ENCODE peak calls at places on chromosome 7, in seven cellular contexts. One of them, this sample, is unnamed.

GRCh38 chr7:3266240-3266639 is 34.8 kb upstream of the SDK1 start:
- DNase-seq in NCI-H460: no peak
- DNase-seq in endothelial cell of umbilical vein: no peak
- DNase-seq in GM23248: no peak
- DNase-seq in islet precursor cell: no peak
- DNase-seq in GM12891: no peak
- DNase-seq in hippocampal formation: no peak
- DNase-seq in this sample: no peak

GRCh38 chr7:30074422-30075030 is 46.3 kb downstream of the PLEKHA8 start:
- DNase-seq in NCI-H460: peak
- DNase-seq in hippocampal formation: no peak
- DNase-seq in endothelial cell of umbilical vein: peak
- DNase-seq in GM12891: no peak
- DNase-seq in GM23248: peak
- DNase-seq in islet precursor cell: no peak
- DNase-seq in this sample: no peak

GRCh38 chr7:28528899-28529298 is 116.6 kb downstream of the CREB5 start:
- DNase-seq in islet precursor cell: no peak
- DNase-seq in hippocampal formation: no peak
- DNase-seq in GM12891: no peak
- DNase-seq in GM23248: peak
- DNase-seq in endothelial cell of umbilical vein: no peak
- DNase-seq in NCI-H460: no peak
- DNase-seq in this sample: no peak

GRCh38 chr7:610531-611280 is 91.1 kb upstream of the PDGFA start:
- DNase-seq in GM12891: no peak
- DNase-seq in islet precursor cell: peak
- DNase-seq in endothelial cell of umbilical vein: peak
- DNase-seq in GM23248: peak
- DNase-seq in hippocampal formation: no peak
- DNase-seq in NCI-H460: no peak
- DNase-seq in this sample: no peak

GRCh38 chr7:87001214-87001613 is 58.2 kb downstream of the ELAPOR2 start:
- DNase-seq in GM12891: no peak
- DNase-seq in hippocampal formation: no peak
- DNase-seq in islet precursor cell: no peak
- DNase-seq in NCI-H460: no peak
- DNase-seq in GM23248: peak
- DNase-seq in endothelial cell of umbilical vein: peak
- DNase-seq in this sample: no peak

GRCh38 chr7:27166475-27167169 is 1.3 kb upstream of the HOXA9 start:
- DNase-seq in endothelial cell of umbilical vein: no peak
- DNase-seq in hippocampal formation: no peak
- DNase-seq in GM12891: no peak
- DNase-seq in GM23248: peak
- DNase-seq in islet precursor cell: peak
- DNase-seq in NCI-H460: no peak
- DNase-seq in this sample: no peak

GRCh38 chr7:37372750-37373149 is 75.9 kb downstream of the ELMO1 start:
- DNase-seq in GM12891: no peak
- DNase-seq in islet precursor cell: peak
- DNase-seq in NCI-H460: no peak
- DNase-seq in endothelial cell of umbilical vein: no peak
- DNase-seq in GM23248: no peak
- DNase-seq in hippocampal formation: no peak
- DNase-seq in this sample: no peak

GRCh38 chr7:22718911-22719420 is 8.0 kb upstream of the IL6 start:
- DNase-seq in islet precursor cell: no peak
- DNase-seq in hippocampal formation: no peak
- DNase-seq in GM23248: peak
- DNase-seq in GM12891: no peak
- DNase-seq in NCI-H460: no peak
- DNase-seq in endothelial cell of umbilical vein: no peak
- DNase-seq in this sample: no peak

GRCh38 chr7:138890467-138890781 is 90.8 kb downstream of the KIAA1549 start:
- DNase-seq in hippocampal formation: no peak
- DNase-seq in GM23248: no peak
- DNase-seq in islet precursor cell: no peak
- DNase-seq in GM12891: no peak
- DNase-seq in endothelial cell of umbilical vein: no peak
- DNase-seq in NCI-H460: no peak
- DNase-seq in this sample: no peak

GRCh38 chr7:15891151-15891842 is 204.8 kb upstream of the MEOX2 start:
- DNase-seq in endothelial cell of umbilical vein: peak
- DNase-seq in hippocampal formation: no peak
- DNase-seq in GM23248: peak
- DNase-seq in GM12891: no peak
- DNase-seq in islet precursor cell: no peak
- DNase-seq in NCI-H460: no peak
- DNase-seq in this sample: no peak

GRCh38 chr7:23017303-23017702 is 3.4 kb upstream of the HYCC1 start:
- DNase-seq in GM12891: no peak
- DNase-seq in hippocampal formation: no peak
- DNase-seq in islet precursor cell: no peak
- DNase-seq in NCI-H460: no peak
- DNase-seq in endothelial cell of umbilical vein: no peak
- DNase-seq in GM23248: no peak
- DNase-seq in this sample: no peak

GRCh38 chr7:68280931-68281330 is 1284.3 kb downstream of the TYW1 start:
- DNase-seq in hippocampal formation: no peak
- DNase-seq in GM12891: no peak
- DNase-seq in NCI-H460: no peak
- DNase-seq in endothelial cell of umbilical vein: no peak
- DNase-seq in GM23248: no peak
- DNase-seq in islet precursor cell: peak
- DNase-seq in this sample: no peak

GRCh38 chr7:99624487-99624886 is 7.7 kb downstream of the ZSCAN25 start:
- DNase-seq in islet precursor cell: peak
- DNase-seq in GM23248: no peak
- DNase-seq in hippocampal formation: no peak
- DNase-seq in GM12891: no peak
- DNase-seq in endothelial cell of umbilical vein: no peak
- DNase-seq in NCI-H460: no peak
- DNase-seq in this sample: peak

GRCh38 chr7:92498557-92498956 is 20.8 kb upstream of the ERVW-1 start:
- DNase-seq in GM12891: no peak
- DNase-seq in endothelial cell of umbilical vein: no peak
- DNase-seq in GM23248: no peak
- DNase-seq in islet precursor cell: no peak
- DNase-seq in NCI-H460: no peak
- DNase-seq in hippocampal formation: no peak
- DNase-seq in this sample: no peak

GRCh38 chr7:29968683-29969457 is 20.7 kb downstream of the SCRN1 start:
- DNase-seq in GM12891: no peak
- DNase-seq in endothelial cell of umbilical vein: no peak
- DNase-seq in hippocampal formation: peak
- DNase-seq in GM23248: no peak
- DNase-seq in NCI-H460: no peak
- DNase-seq in islet precursor cell: peak
- DNase-seq in this sample: peak

GRCh38 chr7:124764847-124765400 is 668 bp downstream of the GPR37 start:
- DNase-seq in islet precursor cell: peak
- DNase-seq in NCI-H460: no peak
- DNase-seq in GM23248: no peak
- DNase-seq in GM12891: peak
- DNase-seq in hippocampal formation: peak
- DNase-seq in endothelial cell of umbilical vein: peak
- DNase-seq in this sample: peak

GRCh38 chr7:101161692-101162461 is 3.5 kb downstream of the VGF start:
- DNase-seq in islet precursor cell: peak
- DNase-seq in GM23248: no peak
- DNase-seq in NCI-H460: no peak
- DNase-seq in hippocampal formation: no peak
- DNase-seq in GM12891: no peak
- DNase-seq in endothelial cell of umbilical vein: no peak
- DNase-seq in this sample: no peak

GRCh38 chr7:36605662-36606441 is 118.4 kb downstream of the AOAH start:
- DNase-seq in hippocampal formation: no peak
- DNase-seq in GM12891: no peak
- DNase-seq in islet precursor cell: peak
- DNase-seq in endothelial cell of umbilical vein: no peak
- DNase-seq in NCI-H460: no peak
- DNase-seq in GM23248: no peak
- DNase-seq in this sample: no peak

GRCh38 chr7:22433710-22434460 is 66.1 kb downstream of the STEAP1B start:
- DNase-seq in GM12891: no peak
- DNase-seq in endothelial cell of umbilical vein: peak
- DNase-seq in NCI-H460: no peak
- DNase-seq in GM23248: peak
- DNase-seq in islet precursor cell: peak
- DNase-seq in hippocampal formation: no peak
- DNase-seq in this sample: no peak

GRCh38 chr7:101924171-101924570 is 106.7 kb downstream of the CUX1 start:
- DNase-seq in hippocampal formation: no peak
- DNase-seq in NCI-H460: no peak
- DNase-seq in endothelial cell of umbilical vein: peak
- DNase-seq in GM12891: no peak
- DNase-seq in GM23248: peak
- DNase-seq in islet precursor cell: no peak
- DNase-seq in this sample: no peak

GRCh38 chr7:134571101-134571500 is 22.2 kb downstream of the AKR1B15 start:
- DNase-seq in GM12891: no peak
- DNase-seq in hippocampal formation: no peak
- DNase-seq in endothelial cell of umbilical vein: no peak
- DNase-seq in NCI-H460: no peak
- DNase-seq in GM23248: no peak
- DNase-seq in islet precursor cell: no peak
- DNase-seq in this sample: no peak

GRCh38 chr7:103571591-103571990 is 125.6 kb upstream of the SLC26A5 start:
- DNase-seq in islet precursor cell: no peak
- DNase-seq in endothelial cell of umbilical vein: no peak
- DNase-seq in hippocampal formation: no peak
- DNase-seq in NCI-H460: no peak
- DNase-seq in GM23248: no peak
- DNase-seq in GM12891: no peak
- DNase-seq in this sample: no peak

GRCh38 chr7:106772655-106773108 is 92.4 kb upstream of the PIK3CG start:
- DNase-seq in endothelial cell of umbilical vein: peak
- DNase-seq in hippocampal formation: no peak
- DNase-seq in GM12891: no peak
- DNase-seq in NCI-H460: no peak
- DNase-seq in GM23248: peak
- DNase-seq in islet precursor cell: no peak
- DNase-seq in this sample: no peak

GRCh38 chr7:101950450-101951119 is 133.2 kb downstream of the CUX1 start:
- DNase-seq in endothelial cell of umbilical vein: peak
- DNase-seq in islet precursor cell: no peak
- DNase-seq in hippocampal formation: no peak
- DNase-seq in NCI-H460: no peak
- DNase-seq in GM12891: no peak
- DNase-seq in GM23248: peak
- DNase-seq in this sample: no peak

GRCh38 chr7:37527109-37527508 is 78.4 kb upstream of the ELMO1 start:
- DNase-seq in GM12891: no peak
- DNase-seq in hippocampal formation: no peak
- DNase-seq in endothelial cell of umbilical vein: no peak
- DNase-seq in GM23248: no peak
- DNase-seq in islet precursor cell: no peak
- DNase-seq in NCI-H460: no peak
- DNase-seq in this sample: no peak

GRCh38 chr7:118918556-118918955 is 694.1 kb downstream of the ANKRD7 start:
- DNase-seq in endothelial cell of umbilical vein: no peak
- DNase-seq in islet precursor cell: no peak
- DNase-seq in hippocampal formation: no peak
- DNase-seq in GM23248: peak
- DNase-seq in GM12891: no peak
- DNase-seq in NCI-H460: peak
- DNase-seq in this sample: no peak

GRCh38 chr7:111728635-111728995 is 166.3 kb upstream of the IMMP2L start:
- DNase-seq in islet precursor cell: no peak
- DNase-seq in endothelial cell of umbilical vein: no peak
- DNase-seq in NCI-H460: no peak
- DNase-seq in GM12891: no peak
- DNase-seq in hippocampal formation: no peak
- DNase-seq in GM23248: no peak
- DNase-seq in this sample: no peak

GRCh38 chr7:127819975-127820778 is 168.2 kb downstream of the SND1 start:
- DNase-seq in GM23248: peak
- DNase-seq in hippocampal formation: no peak
- DNase-seq in endothelial cell of umbilical vein: no peak
- DNase-seq in islet precursor cell: peak
- DNase-seq in GM12891: no peak
- DNase-seq in NCI-H460: no peak
- DNase-seq in this sample: no peak

GRCh38 chr7:45479781-45480180 is 94.4 kb upstream of the ADCY1 start:
- DNase-seq in hippocampal formation: no peak
- DNase-seq in GM12891: no peak
- DNase-seq in GM23248: no peak
- DNase-seq in islet precursor cell: no peak
- DNase-seq in NCI-H460: no peak
- DNase-seq in endothelial cell of umbilical vein: no peak
- DNase-seq in this sample: no peak

This sample was measured in osteocyte.